ENCODE peak calls at places on chromosomes 13 and 19, in four cellular contexts. R, B, O and W are unnamed samples.

GRCh38 chr13:89822467-89822866 is 1525.0 kb upstream of the MIR17HG start:
- DNase-seq in R (no peak), B (no peak), O (no peak), W (no peak)

GRCh38 chr13:20968745-20969144 is 66.2 kb upstream of the XPO4 start:
- DNase-seq in R (no peak), B (no peak), O (no peak), W (no peak)

GRCh38 chr19:964761-965694 is 19.1 kb upstream of the WDR18 start:
- DNase-seq in R (no peak), B (no peak), O (no peak), W (no peak)

GRCh38 chr19:10209305-10209704 is 14.6 kb upstream of the DNMT1 start:
- DNase-seq in R (no peak), B (no peak), O (no peak), W (no peak)

GRCh38 chr13:83286737-83287136 is 595.5 kb downstream of the SLITRK1 start:
- DNase-seq in R (no peak), B (no peak), O (no peak), W (no peak)

GRCh38 chr13:28564030-28564429 is 69.1 kb upstream of the FLT1 start:
- DNase-seq in R (no peak), B (no peak), O (peak), W (no peak)

GRCh38 chr13:75437582-75438318 is 44.2 kb downstream of the TBC1D4 start:
- DNase-seq in R (no peak), B (no peak), O (no peak), W (no peak)

GRCh38 chr13:95112883-95113282 is 188.4 kb downstream of the ABCC4 start:
- DNase-seq in R (no peak), B (no peak), O (no peak), W (no peak)